ENCODE peak calls at places on chromosomes 3 and 15, in four cellular contexts. Q, I, V and L are unnamed samples.
A peak's percentile ranks its signal among the peaks of the same experiment; 100 is the strongest.

GRCh38 chr3:137768361-137769320 is 4.5 kb downstream of the SOX14 start:
- DNase-seq in Q (no peak), I (no peak), V (no peak), L (no peak)

GRCh38 chr3:44832032-44832431 is 29.7 kb upstream of the TMEM42 start:
- DNase-seq in Q (no peak), I (no peak), V (no peak), L (no peak)

GRCh38 chr15:75553659-75554058 is 25.5 kb downstream of the PTPN9 start:
- DNase-seq in Q (no peak), V (no peak), I (no peak), L (no peak)

GRCh38 chr3:19105826-19106225 is 42.5 kb upstream of the KCNH8 start:
- DNase-seq in V (no peak), Q (no peak), I (no peak), L (no peak)

GRCh38 chr3:112407214-112407887 is 74.4 kb downstream of the CD200 start:
- DNase-seq in Q (no peak), I (no peak), V (no peak), L (no peak)

GRCh38 chr15:29124581-29125381 is 144.8 kb downstream of the NSMCE3 start:
- DNase-seq in I (peak; percentile 12), V (peak; percentile 33), Q (no peak), L (no peak)

GRCh38 chr3:69948246-69948862 is 51.2 kb upstream of the SAMMSON start:
- DNase-seq in V (peak; percentile 11), I (peak; percentile 66), Q (peak; percentile 23), L (peak; percentile 23)

GRCh38 chr15:53133255-53133654 is 343.1 kb upstream of the ONECUT1 start:
- DNase-seq in Q (no peak), I (no peak), V (no peak), L (no peak)

GRCh38 chr15:48040166-48040817 is 80.5 kb upstream of the SLC24A5 start:
- DNase-seq in I (peak; percentile 9), Q (no peak), V (no peak), L (peak; percentile 34)

GRCh38 chr3:127133971-127134370 is 59.0 kb upstream of the PRR23E start:
- DNase-seq in I (no peak), V (no peak), Q (no peak), L (no peak)